ENCODE peak calls at places on chromosomes 3 and 15, in ten cellular contexts. L, H, A, Q, Z, E, V, M, N and G are unnamed samples.

GRCh38 chr3:127077068-127077467 is 94.2 kb downstream of the PLXNA1 start:
- DNase-seq in A (no peak), V (no peak), Q (peak), M (no peak), L (no peak), Z (no peak), E (no peak), H (no peak), N (no peak), G (no peak)

GRCh38 chr3:128426128-128426921 is 40.4 kb downstream of the DNAJB8 start:
- DNase-seq in M (peak), Q (no peak), L (no peak), A (peak), N (peak), E (peak), Z (peak), V (no peak), H (no peak), G (no peak)

GRCh38 chr3:3080309-3080708 is 29.9 kb downstream of the IL5RA start:
- DNase-seq in H (no peak), Q (no peak), M (peak), N (no peak), V (no peak), E (no peak), Z (no peak), L (no peak), A (no peak), G (no peak)

GRCh38 chr3:65730449-65730848 is 308.3 kb downstream of the MAGI1 start:
- DNase-seq in Z (no peak), L (no peak), N (no peak), E (no peak), Q (no peak), M (no peak), H (no peak), A (no peak), V (no peak), G (no peak)

GRCh38 chr15:50883903-50884302 is 24.6 kb upstream of the AP4E1 start:
- DNase-seq in L (no peak), A (peak), E (peak), Q (no peak), Z (no peak), M (no peak), H (no peak), V (peak), N (peak), G (peak)

GRCh38 chr15:101022876-101023275 is 103.7 kb downstream of the LRRK1 start:
- DNase-seq in Q (peak), N (no peak), M (no peak), A (no peak), H (no peak), Z (no peak), L (no peak), E (no peak), V (no peak), G (no peak)

GRCh38 chr3:166085164-166085830 is 248.1 kb upstream of the BCHE start:
- DNase-seq in E (no peak), L (no peak), Q (no peak), Z (no peak), M (no peak), V (no peak), N (no peak), H (no peak), A (no peak), G (no peak)

GRCh38 chr3:149678365-149678948 is 20.6 kb upstream of the WWTR1 start:
- DNase-seq in L (no peak), Z (no peak), V (no peak), A (no peak), Q (no peak), E (no peak), M (no peak), N (no peak), H (no peak), G (no peak)

GRCh38 chr3:87148020-87148419 is 79.1 kb upstream of the CHMP2B start:
- DNase-seq in L (no peak), H (no peak), Z (no peak), V (no peak), M (no peak), N (no peak), E (no peak), A (no peak), Q (no peak), G (no peak)

GRCh38 chr3:154181127-154181691 is 60.0 kb downstream of the ARHGEF26 start:
- DNase-seq in V (no peak), A (no peak), H (no peak), L (no peak), N (no peak), Q (peak), M (peak), E (no peak), Z (no peak), G (no peak)

GRCh38 chr15:35047996-35048395 is 37.1 kb downstream of the NANOGP8 start:
- DNase-seq in Q (no peak), Z (no peak), M (no peak), H (no peak), A (no peak), N (no peak), L (no peak), E (no peak), V (no peak), G (no peak)

GRCh38 chr3:61669203-61669602 is 107.8 kb downstream of the PTPRG start:
- DNase-seq in A (no peak), V (no peak), Q (no peak), N (no peak), Z (no peak), L (no peak), E (no peak), M (no peak), H (no peak), G (no peak)

GRCh38 chr3:195893516-195893915 is 14.8 kb downstream of the TNK2 start:
- DNase-seq in E (no peak), V (no peak), H (no peak), A (no peak), M (no peak), N (no peak), Q (no peak), Z (no peak), L (no peak), G (no peak)

GRCh38 chr3:46423588-46423987 is 16.5 kb downstream of the CCRL2 start:
- DNase-seq in E (no peak), N (no peak), V (peak), M (no peak), Z (no peak), A (no peak), H (no peak), Q (no peak), L (no peak), G (no peak)

GRCh38 chr3:66582721-66583141 is 81.9 kb upstream of the LRIG1 start:
- DNase-seq in N (peak), A (no peak), Q (no peak), H (no peak), L (peak), M (no peak), E (peak), V (no peak), Z (no peak), G (peak)

GRCh38 chr3:5072100-5072816 is 49.8 kb upstream of the ARL8B start:
- DNase-seq in Q (no peak), H (no peak), E (no peak), N (no peak), L (no peak), Z (no peak), V (no peak), A (no peak), M (no peak), G (no peak)

GRCh38 chr15:49758856-49759255 is 138.0 kb downstream of the DTWD1 start:
- DNase-seq in N (no peak), M (no peak), V (peak), L (no peak), A (peak), E (no peak), Z (no peak), Q (no peak), H (no peak), G (no peak)

GRCh38 chr15:26083457-26084350 is 220.6 kb upstream of the ATP10A start:
- DNase-seq in N (no peak), Q (no peak), A (no peak), E (no peak), M (peak), L (no peak), Z (no peak), H (no peak), V (no peak), G (no peak)

GRCh38 chr3:46705022-46705530 is 3.9 kb downstream of the TMIE start:
- DNase-seq in V (peak), N (peak), A (peak), E (peak), M (peak), L (peak), H (peak), Q (peak), Z (peak), G (peak)

GRCh38 chr3:54122046-54122801 is at the start of gene CACNA2D3:
- DNase-seq in H (no peak), Q (peak), Z (peak), A (no peak), M (peak), E (peak), N (peak), L (no peak), V (no peak), G (no peak)

GRCh38 chr3:33790091-33790490 is 8.3 kb upstream of the PDCD6IP start:
- DNase-seq in E (no peak), A (no peak), H (no peak), V (no peak), Z (no peak), M (no peak), Q (no peak), L (no peak), N (no peak), G (no peak)

GRCh38 chr3:157938154-157938774 is 168.0 kb downstream of the SHOX2 start:
- DNase-seq in A (no peak), N (no peak), E (no peak), Z (no peak), M (no peak), V (peak), L (no peak), H (no peak), Q (no peak), G (no peak)

GRCh38 chr15:87952736-87953135 is 303.8 kb downstream of the NTRK3 start:
- DNase-seq in V (no peak), H (no peak), N (no peak), Z (no peak), A (no peak), M (no peak), Q (no peak), E (no peak), L (no peak), G (no peak)

GRCh38 chr3:135869439-135870105 is 96.0 kb upstream of the PPP2R3A start:
- DNase-seq in V (peak), N (no peak), Z (no peak), E (no peak), H (no peak), M (no peak), A (no peak), L (no peak), Q (no peak), G (peak)

DNA sequence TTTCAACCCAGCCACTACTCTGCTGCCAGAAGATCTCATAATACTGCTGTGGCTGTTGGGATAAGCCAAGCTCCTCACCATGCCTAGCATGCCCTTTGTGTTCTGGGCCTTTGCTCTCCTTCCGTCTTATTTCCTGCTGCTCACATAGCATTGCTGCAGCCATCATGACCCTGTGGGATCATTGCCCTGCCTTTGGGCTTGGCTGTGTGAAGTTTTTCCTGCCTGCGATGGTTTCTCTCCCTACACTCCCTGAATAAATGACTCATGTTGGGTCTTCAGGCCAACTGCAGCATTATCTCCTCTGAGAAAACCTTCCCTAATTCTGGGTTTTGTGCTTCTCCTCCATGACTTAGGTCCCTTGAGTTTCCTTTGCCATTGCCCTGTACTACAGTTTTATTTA is 20.8 kb upstream of the TRA2B start:
- DNase-seq in Q (no peak), V (peak), N (peak), L (no peak), Z (no peak), A (no peak), H (no peak), M (no peak), E (no peak), G (no peak)
- H3K4me3 ChIP-seq in Q (no peak), V (no peak), N (no peak), L (no peak), Z (no peak), A (no peak), H (no peak), M (no peak), E (no peak), G (no peak)

GRCh38 chr3:52563984-52564383 is 27.6 kb downstream of the UQCC5 start:
- DNase-seq in M (no peak), N (no peak), V (no peak), H (no peak), L (no peak), Q (no peak), E (no peak), Z (no peak), A (no peak), G (no peak)

GRCh38 chr3:52570076-52570475 is 33.7 kb downstream of the UQCC5 start:
- DNase-seq in A (peak), Z (no peak), M (no peak), Q (no peak), V (peak), L (no peak), H (no peak), N (no peak), E (no peak), G (peak)

GRCh38 chr3:52572221-52572620 is 35.8 kb downstream of the UQCC5 start:
- DNase-seq in E (no peak), H (no peak), M (no peak), L (no peak), Q (no peak), V (no peak), N (no peak), A (no peak), Z (no peak), G (no peak)

DNA sequence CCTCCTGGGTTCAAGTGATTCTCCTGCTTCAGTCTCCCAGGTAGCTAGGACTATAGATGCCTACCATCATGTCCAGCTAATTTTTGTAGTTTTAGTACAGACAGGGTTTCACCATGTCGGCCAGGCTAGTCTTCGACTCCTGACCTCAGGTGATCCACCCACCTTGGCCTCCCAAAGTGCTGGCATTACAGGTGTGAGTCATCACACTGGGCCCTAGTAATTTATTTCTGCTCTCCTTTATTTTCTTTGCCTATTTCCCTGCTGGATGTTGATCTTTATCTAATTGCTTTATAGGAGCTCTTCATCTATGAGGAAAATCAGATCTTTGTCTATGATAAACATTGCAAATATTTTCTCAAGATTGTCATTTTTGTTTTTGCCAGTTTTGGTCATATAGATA is 31.7 kb downstream of the UQCC5 start:
- DNase-seq in H (no peak), Z (no peak), V (no peak), M (no peak), N (no peak), E (no peak), Q (no peak), L (no peak), A (no peak), G (no peak)
- H3K27ac ChIP-seq in H (no peak), Z (no peak), V (no peak), M (no peak), N (no peak), E (no peak), Q (no peak), L (no peak), A (no peak), G (no peak)

GRCh38 chr3:194768586-194768985 is 82.9 kb downstream of the FAM43A start:
- DNase-seq in A (no peak), V (no peak), H (no peak), L (no peak), Q (no peak), E (no peak), N (no peak), Z (no peak), M (no peak), G (no peak)
- H3K4me3 ChIP-seq in A (peak), V (no peak), H (no peak), L (peak), Q (peak), E (peak), N (no peak), Z (peak), M (no peak), G (no peak)

GRCh38 chr3:152271465-152272035 is 2.8 kb downstream of the MBNL1 start:
- DNase-seq in A (no peak), V (no peak), H (no peak), L (no peak), M (no peak), E (no peak), Q (no peak), Z (no peak), N (no peak), G (no peak)
- H3K27ac ChIP-seq in A (peak), V (peak), H (peak), L (peak), M (no peak), E (peak), Q (peak), Z (peak), N (no peak), G (peak)

GRCh38 chr3:152198655-152199054 is 70.1 kb upstream of the MBNL1 start:
- DNase-seq in Q (no peak), N (no peak), H (no peak), M (no peak), E (peak), A (no peak), L (no peak), V (no peak), Z (no peak), G (no peak)
- H3K4me3 ChIP-seq in Q (no peak), N (no peak), H (no peak), M (no peak), E (peak), A (no peak), L (peak), V (no peak), Z (no peak), G (no peak)

DNA sequence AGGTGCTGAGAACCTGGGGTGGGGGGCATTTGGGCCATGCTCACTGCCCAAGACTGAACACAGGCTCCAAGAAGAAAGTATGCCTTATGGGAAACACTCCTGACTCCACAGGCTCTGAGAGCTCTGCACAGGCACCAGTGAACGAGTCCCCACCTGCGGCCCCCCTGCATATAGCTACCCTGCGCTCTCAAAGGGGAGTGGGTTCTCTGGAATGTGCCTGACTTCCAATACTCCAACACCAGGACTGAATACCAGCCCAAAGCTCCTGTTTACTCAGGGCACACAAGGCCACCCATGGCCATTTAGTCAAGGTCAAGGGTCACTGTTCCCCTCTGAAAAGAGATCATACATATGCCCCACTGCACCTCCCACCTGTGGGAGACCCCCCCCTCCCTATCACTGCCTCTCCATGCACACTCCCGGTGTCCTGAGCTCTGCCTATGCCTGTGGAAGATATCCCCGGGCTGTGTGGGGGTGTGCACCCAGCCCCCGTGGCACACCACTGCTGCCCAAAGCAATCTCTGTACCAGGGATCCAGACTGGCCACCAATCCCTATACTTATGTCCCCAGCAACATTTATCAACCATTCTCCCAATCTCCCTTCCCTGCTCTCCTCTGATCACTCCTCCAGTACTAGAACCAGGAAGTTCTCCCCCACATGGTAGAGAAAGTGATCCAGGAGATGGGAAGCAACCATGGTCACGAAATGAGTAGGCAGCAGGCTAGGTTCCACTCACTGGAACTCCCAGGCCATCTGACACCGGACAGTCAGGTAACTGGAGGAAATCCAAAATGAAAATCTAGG is 1.5 kb upstream of the PLXNB1 start:
- DNase-seq in N (no peak), M (no peak), E (no peak), Z (no peak), L (no peak), H (peak), A (no peak), Q (peak), V (no peak), G (no peak)
- H3K27ac ChIP-seq in N (no peak), M (no peak), E (no peak), Z (peak), L (no peak), H (no peak), A (no peak), Q (peak), V (no peak), G (no peak)

GRCh38 chr15:70024521-70024920 is 73.2 kb downstream of the TLE3 start:
- DNase-seq in L (no peak), Q (no peak), Z (no peak), A (no peak), E (no peak), V (no peak), N (no peak), H (no peak), M (no peak), G (no peak)

GRCh38 chr15:70020229-70020628 is 77.5 kb downstream of the TLE3 start:
- DNase-seq in N (no peak), H (no peak), E (no peak), L (no peak), Q (no peak), M (no peak), A (no peak), V (no peak), Z (no peak), G (no peak)

GRCh38 chr15:70023769-70024491 is 73.8 kb downstream of the TLE3 start:
- DNase-seq in Z (peak), H (no peak), N (no peak), A (peak), Q (peak), M (peak), E (no peak), L (no peak), V (peak), G (peak)

GRCh38 chr15:70025413-70026296 is 72.1 kb downstream of the TLE3 start:
- DNase-seq in N (no peak), M (no peak), A (no peak), Q (no peak), H (no peak), V (no peak), L (no peak), E (no peak), Z (no peak), G (no peak)

DNA sequence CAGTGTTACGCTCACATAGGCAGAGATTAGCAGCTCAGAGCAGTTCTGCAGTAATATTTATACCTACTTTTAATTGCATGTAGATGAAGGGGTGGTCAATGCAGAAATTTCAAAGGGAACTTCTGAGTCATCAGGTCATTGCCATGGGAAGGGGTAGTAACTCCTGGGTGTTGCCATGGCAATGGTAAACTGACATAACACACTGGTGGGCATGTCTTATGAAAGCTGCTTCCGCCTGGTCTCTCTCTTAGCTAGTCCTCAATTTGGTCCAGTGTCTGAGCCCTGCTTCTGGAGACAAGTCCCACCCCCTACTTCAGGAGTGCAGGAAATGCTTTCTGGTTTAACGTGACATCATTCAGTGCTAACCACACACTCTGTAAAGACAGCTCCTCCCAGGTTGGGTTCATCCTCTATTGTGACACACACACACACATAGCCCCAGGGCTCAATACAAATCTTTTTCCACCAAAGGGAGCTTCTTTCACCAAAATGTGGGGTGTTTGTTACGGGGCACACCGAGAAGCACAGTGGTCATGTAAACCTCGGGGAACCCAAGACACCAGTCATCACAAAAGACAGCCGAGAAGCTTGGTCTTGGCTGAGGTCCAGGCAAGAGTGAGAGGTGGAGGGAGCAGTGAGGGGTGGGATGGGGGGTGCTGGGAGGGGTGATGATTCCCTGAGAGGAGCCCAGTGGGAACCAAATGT is 74.5 kb downstream of the TLE3 start:
- DNase-seq in M (no peak), Z (no peak), A (peak), E (peak), V (peak), N (peak), Q (no peak), H (no peak), L (peak), G (peak)
- H3K4me3 ChIP-seq in M (no peak), Z (no peak), A (no peak), E (no peak), V (no peak), N (no peak), Q (no peak), H (no peak), L (no peak), G (no peak)

GRCh38 chr15:41396111-41396510 is 6.2 kb downstream of the NDUFAF1 start:
- DNase-seq in Z (no peak), N (no peak), E (peak), Q (peak), V (no peak), A (no peak), H (no peak), M (no peak), L (no peak), G (no peak)

GRCh38 chr15:41407341-41407740 is 5.0 kb upstream of the NDUFAF1 start:
- DNase-seq in L (no peak), M (no peak), N (no peak), V (no peak), Q (no peak), H (no peak), A (no peak), E (no peak), Z (no peak), G (no peak)

GRCh38 chr15:41401904-41402267 is 410 bp downstream of the NDUFAF1 start:
- DNase-seq in Q (no peak), E (no peak), A (no peak), V (no peak), N (no peak), M (no peak), Z (no peak), L (no peak), H (no peak), G (no peak)
- H3K27ac ChIP-seq in Q (peak), E (peak), A (peak), V (peak), N (peak), M (peak), Z (peak), L (peak), H (no peak), G (peak)